ENCODE peak calls at places on chromosomes 5 and 9, in seven cellular contexts. One of them, this sample, is unnamed.

GRCh38 chr9:35617548-35617947 is 665 bp downstream of the CD72 start:
- DNase-seq in left ventricle myocardium inferior: no peak
- DNase-seq in fibroblast of gingiva: no peak
- DNase-seq in RPMI8226: no peak
- DNase-seq in PC-9: no peak
- DNase-seq in ecto neural progenitor cell: no peak
- DNase-seq in NCI-H1694 treated with DMSO at 0.1 percent for 48 hours: no peak
- DNase-seq in this sample: no peak

GRCh38 chr5:3004361-3005080 is 253.0 kb upstream of the IRX2 start:
- DNase-seq in ecto neural progenitor cell: peak
- DNase-seq in PC-9: no peak
- DNase-seq in left ventricle myocardium inferior: no peak
- DNase-seq in RPMI8226: no peak
- DNase-seq in fibroblast of gingiva: no peak
- DNase-seq in NCI-H1694 treated with DMSO at 0.1 percent for 48 hours: no peak
- DNase-seq in this sample: no peak

GRCh38 chr5:157877821-157878220 is 18.9 kb upstream of the CLINT1 start:
- DNase-seq in fibroblast of gingiva: no peak
- DNase-seq in NCI-H1694 treated with DMSO at 0.1 percent for 48 hours: no peak
- DNase-seq in left ventricle myocardium inferior: no peak
- DNase-seq in RPMI8226: no peak
- DNase-seq in PC-9: no peak
- DNase-seq in ecto neural progenitor cell: no peak
- DNase-seq in this sample: no peak

GRCh38 chr5:59562756-59563389 is 330.7 kb downstream of the PDE4D start:
- DNase-seq in RPMI8226: peak
- DNase-seq in PC-9: peak
- DNase-seq in fibroblast of gingiva: peak
- DNase-seq in NCI-H1694 treated with DMSO at 0.1 percent for 48 hours: no peak
- DNase-seq in ecto neural progenitor cell: peak
- DNase-seq in left ventricle myocardium inferior: no peak
- DNase-seq in this sample: no peak

GRCh38 chr9:7690007-7690406 is 109.6 kb downstream of the DMAC1 start:
- DNase-seq in PC-9: no peak
- DNase-seq in fibroblast of gingiva: no peak
- DNase-seq in ecto neural progenitor cell: no peak
- DNase-seq in RPMI8226: no peak
- DNase-seq in left ventricle myocardium inferior: no peak
- DNase-seq in NCI-H1694 treated with DMSO at 0.1 percent for 48 hours: no peak
- DNase-seq in this sample: no peak

GRCh38 chr5:127696688-127697087 is 6.5 kb upstream of the CCDC192 start:
- DNase-seq in RPMI8226: no peak
- DNase-seq in NCI-H1694 treated with DMSO at 0.1 percent for 48 hours: no peak
- DNase-seq in left ventricle myocardium inferior: no peak
- DNase-seq in ecto neural progenitor cell: no peak
- DNase-seq in PC-9: no peak
- DNase-seq in fibroblast of gingiva: peak
- DNase-seq in this sample: no peak

GRCh38 chr5:15501057-15501791 is 1.2 kb downstream of the FBXL7 start:
- DNase-seq in NCI-H1694 treated with DMSO at 0.1 percent for 48 hours: no peak
- DNase-seq in fibroblast of gingiva: peak
- DNase-seq in ecto neural progenitor cell: peak
- DNase-seq in left ventricle myocardium inferior: peak
- DNase-seq in PC-9: no peak
- DNase-seq in RPMI8226: peak
- DNase-seq in this sample: peak

GRCh38 chr9:14347408-14348224 is 33.7 kb upstream of the NFIB start:
- DNase-seq in ecto neural progenitor cell: peak
- DNase-seq in PC-9: no peak
- DNase-seq in fibroblast of gingiva: peak
- DNase-seq in NCI-H1694 treated with DMSO at 0.1 percent for 48 hours: no peak
- DNase-seq in RPMI8226: no peak
- DNase-seq in left ventricle myocardium inferior: peak
- DNase-seq in this sample: no peak

GRCh38 chr9:128587453-128587852 is 35.1 kb downstream of the SPTAN1 start:
- DNase-seq in ecto neural progenitor cell: no peak
- DNase-seq in RPMI8226: no peak
- DNase-seq in left ventricle myocardium inferior: no peak
- DNase-seq in fibroblast of gingiva: no peak
- DNase-seq in NCI-H1694 treated with DMSO at 0.1 percent for 48 hours: no peak
- DNase-seq in PC-9: no peak
- DNase-seq in this sample: no peak

GRCh38 chr9:105296889-105297288 is 52.4 kb downstream of the SLC44A1 start:
- DNase-seq in left ventricle myocardium inferior: no peak
- DNase-seq in ecto neural progenitor cell: no peak
- DNase-seq in NCI-H1694 treated with DMSO at 0.1 percent for 48 hours: no peak
- DNase-seq in PC-9: peak
- DNase-seq in RPMI8226: no peak
- DNase-seq in fibroblast of gingiva: peak
- DNase-seq in this sample: peak

This sample was measured in amniotic stem cell.